ENCODE peak calls at places on chromosomes 3 and 15, in five cellular contexts. F, K, X, V and H are unnamed samples.
A peak's percentile ranks its signal among the peaks of the same experiment; 100 is the strongest.

GRCh38 chr15:28994142-28994829 is 108.5 kb downstream of the APBA2 start:
- DNase-seq in K (no peak), V (no peak), F (no peak), X (no peak), H (no peak)

GRCh38 chr3:131794766-131795381 is 239.9 kb downstream of the CPNE4 start:
- DNase-seq in X (peak; percentile 27), F (peak; percentile 51), K (peak; percentile 52), V (peak; percentile 76), H (peak; percentile 58)

GRCh38 chr3:149752788-149753136 is 473 bp upstream of the COMMD2 start:
- DNase-seq in X (no peak), V (peak; percentile 63), F (no peak), K (no peak), H (no peak)

GRCh38 chr3:149018247-149018646 is 26.9 kb downstream of the GYG1 start:
- DNase-seq in X (no peak), V (no peak), F (no peak), K (peak; percentile 68), H (peak; percentile 16)

GRCh38 chr3:128491900-128492352 is 1.1 kb downstream of the GATA2 start:
- DNase-seq in X (no peak), V (peak; percentile 57), F (no peak), K (no peak), H (peak; percentile 58)

GRCh38 chr3:138694287-138695007 is 85.9 kb downstream of the FAIM start:
- DNase-seq in V (peak; percentile 22), F (no peak), K (peak; percentile 99), X (no peak), H (peak; percentile 88)

GRCh38 chr3:112894258-112894657 is 47.6 kb upstream of the CD200R1L start:
- DNase-seq in K (peak; percentile 63), X (peak; percentile 36), F (no peak), V (peak; percentile 81), H (peak; percentile 9)

GRCh38 chr3:81352867-81353266 is 408.6 kb downstream of the GBE1 start:
- DNase-seq in F (no peak), K (peak; percentile 8), X (no peak), V (peak; percentile 70), H (no peak)

GRCh38 chr15:42608110-42608531 is 32.7 kb downstream of the STARD9 start:
- DNase-seq in V (no peak), F (no peak), X (no peak), K (no peak), H (peak; percentile 45)

GRCh38 chr3:140062461-140062860 is 127.5 kb downstream of the CLSTN2 start:
- DNase-seq in V (no peak), K (no peak), X (no peak), F (no peak), H (no peak)

GRCh38 chr15:31031471-31032064 is 40.1 kb upstream of the MTMR10 start:
- DNase-seq in X (no peak), K (peak; percentile 72), F (no peak), V (no peak), H (peak; percentile 49)

GRCh38 chr15:29805043-29805707 is 17.1 kb downstream of the TJP1 start:
- DNase-seq in K (peak; percentile 87), X (no peak), F (no peak), V (no peak), H (peak; percentile 71)

GRCh38 chr3:124459678-124460077 is 270.6 kb upstream of the UMPS start:
- DNase-seq in K (peak; percentile 52), X (no peak), V (no peak), F (no peak), H (no peak)

GRCh38 chr15:34944946-34945345 is 24.6 kb downstream of the AQR start:
- DNase-seq in V (no peak), K (no peak), F (no peak), X (no peak), H (no peak)

GRCh38 chr3:46076606-46077005 is 49.3 kb upstream of the XCR1 start:
- DNase-seq in V (no peak), F (no peak), X (no peak), K (peak; percentile 13), H (peak; percentile 36)

GRCh38 chr3:195270350-195271115 is 426 bp downstream of the XXYLT1 start:
- DNase-seq in V (peak; percentile 87), X (no peak), K (peak; percentile 69), F (peak; percentile 77), H (peak; percentile 79)

GRCh38 chr15:100353469-100353868 is 11.7 kb upstream of the ADAMTS17 start:
- DNase-seq in K (no peak), F (no peak), X (no peak), V (no peak), H (no peak)

GRCh38 chr3:171960159-171960558 is 79.2 kb upstream of the FNDC3B start:
- DNase-seq in K (no peak), X (no peak), F (no peak), V (no peak), H (no peak)
- H3K9ac ChIP-seq in K (no peak overlapping the region), X (no peak overlapping the region), F (no peak overlapping the region), V (no peak overlapping the region), H (no peak overlapping the region)

DNA sequence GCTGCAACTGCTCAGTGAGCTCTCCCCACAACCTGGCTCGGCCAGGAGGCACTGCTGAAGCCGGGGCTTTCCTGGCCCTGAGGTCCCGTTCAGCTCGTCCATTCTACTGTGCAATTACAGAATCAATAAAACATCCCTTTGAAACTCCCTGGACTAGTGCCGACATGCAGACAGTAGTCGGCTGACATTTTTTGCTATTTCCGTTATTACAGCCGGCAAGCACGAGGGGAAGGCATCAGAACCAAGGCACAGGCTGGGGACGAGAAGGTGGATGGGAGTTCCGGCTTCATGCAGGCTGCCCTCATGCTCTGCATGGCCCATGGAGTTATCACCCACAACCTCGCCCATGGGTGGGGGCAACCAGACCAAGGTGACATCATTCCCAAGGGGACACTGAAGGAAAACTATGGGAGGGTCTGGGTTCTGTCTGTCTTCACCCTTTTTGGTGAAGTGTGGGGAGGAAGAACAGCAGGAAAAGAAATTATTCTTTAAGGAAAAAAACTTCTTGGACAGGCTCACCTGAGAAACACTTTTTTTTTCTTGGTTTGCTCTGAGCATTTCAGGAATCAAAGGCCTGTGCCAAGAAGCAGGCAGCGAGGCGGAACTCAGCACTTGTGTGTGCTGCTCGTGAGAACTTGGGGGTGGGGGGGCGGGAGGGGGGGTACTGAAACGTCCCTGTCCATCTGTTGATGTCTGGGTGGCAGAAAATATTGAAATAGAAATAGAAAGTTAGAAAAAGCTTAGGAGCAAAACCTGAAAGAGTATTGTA is 154.5 kb downstream of the FOXP1 start:
- DNase-seq in F (no peak), V (no peak), X (no peak), K (peak; percentile 56), H (no peak)
- H2BK15ac ChIP-seq in F (no peak overlapping the region), V (no peak overlapping the region), X (no peak overlapping the region), K (no peak overlapping the region), H (no peak overlapping the region)

GRCh38 chr3:30658328-30659052 is 52.1 kb downstream of the TGFBR2 start:
- DNase-seq in V (no peak), X (no peak), F (no peak), K (peak; percentile 79), H (peak; percentile 88)
- H3K9ac ChIP-seq in V (no peak overlapping the region), X (no peak overlapping the region), F (no peak overlapping the region), K (peak overlapping the region; percentile 55), H (peak overlapping the region; percentile 76)

GRCh38 chr3:170037463-170038433 is at the start of gene GPR160:
- DNase-seq in X (peak; percentile 54), K (peak; percentile 15), F (peak; percentile 48), V (peak; percentile 80), H (peak; percentile 22)

GRCh38 chr3:170027691-170028102 is 10.1 kb upstream of the GPR160 start:
- DNase-seq in X (no peak), V (no peak), K (no peak), F (no peak), H (no peak)

GRCh38 chr3:170038434-170039110 is 777 bp downstream of the GPR160 start:
- DNase-seq in F (no peak), K (no peak), V (peak; percentile 61), X (peak; percentile 36), H (peak; percentile 10)

DNA sequence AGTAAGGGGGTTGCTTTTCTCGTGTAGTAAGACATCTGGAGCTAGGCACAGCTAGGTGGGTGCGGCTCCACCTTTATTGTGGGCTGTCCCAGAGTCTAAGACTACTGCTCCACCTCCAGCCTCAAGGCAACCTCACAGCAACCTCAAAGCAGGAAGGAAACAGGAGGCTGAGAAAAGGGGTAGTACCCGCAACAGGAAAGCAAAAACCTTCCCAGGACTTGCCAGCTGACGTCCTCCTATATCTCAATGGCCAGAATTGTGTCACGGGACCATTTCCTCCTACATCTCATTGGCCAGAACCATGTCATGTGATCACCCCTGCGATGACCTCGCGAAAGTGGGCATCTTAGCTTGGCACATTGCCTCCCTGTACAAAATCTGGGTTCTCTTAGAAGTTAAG is 4.3 kb upstream of the GPR160 start:
- DNase-seq in V (peak; percentile 52), X (no peak), K (no peak), F (no peak), H (no peak)
- H2BK15ac ChIP-seq in V (no peak overlapping the region), X (no peak overlapping the region), K (no peak overlapping the region), F (no peak overlapping the region), H (no peak overlapping the region)

GRCh38 chr3:119257654-119258410 is 17.2 kb upstream of the B4GALT4 start:
- DNase-seq in K (peak; percentile 41), V (no peak), F (no peak), X (no peak), H (peak; percentile 26)
- H3K9ac ChIP-seq in K (no peak overlapping the region), V (no peak overlapping the region), F (no peak overlapping the region), X (no peak overlapping the region), H (no peak overlapping the region)

GRCh38 chr3:129644836-129645235 is 38.4 kb upstream of the PLXND1 start:
- DNase-seq in K (no peak), V (no peak), X (no peak), F (no peak), H (no peak)

GRCh38 chr3:129650256-129650872 is 43.9 kb upstream of the PLXND1 start:
- DNase-seq in V (peak; percentile 91), K (peak; percentile 84), X (no peak), F (peak; percentile 56), H (peak; percentile 72)

GRCh38 chr3:129648331-129648730 is 41.9 kb upstream of the PLXND1 start:
- DNase-seq in V (no peak), X (no peak), K (no peak), F (no peak), H (no peak)

DNA sequence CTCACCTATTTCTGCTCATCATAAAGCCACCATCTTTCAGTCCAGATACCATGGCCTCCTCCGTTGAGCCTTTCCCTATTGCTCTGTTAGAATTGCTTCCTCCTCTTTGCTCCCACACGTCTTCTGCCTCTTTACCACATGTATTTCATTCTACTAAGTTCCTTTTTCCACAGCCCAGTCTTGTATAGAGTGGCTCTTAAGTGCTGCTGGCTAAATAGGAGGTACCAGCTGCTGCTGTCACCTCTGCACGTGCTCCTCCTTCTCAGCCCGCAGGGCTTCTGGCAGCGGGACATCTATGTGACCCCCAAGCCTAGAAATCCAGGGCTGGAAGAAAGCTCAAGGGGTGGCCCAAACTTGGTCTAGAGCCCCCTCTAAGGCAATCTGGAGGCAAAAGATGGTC is 38.8 kb upstream of the PLXND1 start:
- DNase-seq in X (no peak), F (no peak), V (no peak), K (no peak), H (no peak)
- H2BK15ac ChIP-seq in X (no peak overlapping the region), F (no peak overlapping the region), V (no peak overlapping the region), K (no peak overlapping the region), H (no peak overlapping the region)

GRCh38 chr3:52237006-52237658 is 1.8 kb downstream of the TWF2 start:
- DNase-seq in K (no peak), F (no peak), X (no peak), V (no peak), H (no peak)
- H3K9ac ChIP-seq in K (peak overlapping the region; percentile 89), F (peak overlapping the region; percentile 65), X (no peak overlapping the region), V (peak overlapping the region; percentile 47), H (peak overlapping the region; percentile 95)